ENCODE peak calls at places on chromosome 7, in ten cellular contexts. A, Q, W, E, V, D, F, L, G and P are unnamed samples.

GRCh38 chr7:130400120-130400572 is 19.9 kb downstream of the CPA1 start:
- DNase-seq in F (peak), G (no peak), Q (no peak), D (no peak), L (peak), A (no peak), E (no peak), W (no peak), V (no peak), P (no peak)

GRCh38 chr7:584122-584465 is 64.4 kb upstream of the PDGFA start:
- DNase-seq in A (no peak), L (no peak), V (peak), E (no peak), W (no peak), Q (no peak), F (no peak), G (no peak), D (no peak), P (peak)

GRCh38 chr7:42337225-42337905 is 100.4 kb upstream of the GLI3 start:
- DNase-seq in W (no peak), D (no peak), G (no peak), F (no peak), E (no peak), A (no peak), L (no peak), V (no peak), Q (no peak), P (no peak)

GRCh38 chr7:134882481-134882880 is 103.0 kb downstream of the CALD1 start:
- DNase-seq in A (no peak), D (no peak), L (no peak), E (no peak), W (no peak), V (no peak), F (no peak), G (no peak), Q (no peak), P (no peak)

GRCh38 chr7:33692956-33693355 is 212.4 kb upstream of the BMPER start:
- DNase-seq in Q (no peak), D (no peak), F (peak), L (peak), E (no peak), W (peak), G (no peak), A (no peak), V (no peak), P (no peak)

GRCh38 chr7:12444785-12445184 is 41.1 kb upstream of the VWDE start:
- DNase-seq in Q (no peak), D (no peak), A (no peak), V (no peak), E (no peak), L (no peak), W (no peak), G (no peak), F (no peak), P (no peak)

GRCh38 chr7:90276033-90276728 is 31.2 kb downstream of the CFAP69 start:
- DNase-seq in L (no peak), G (no peak), D (no peak), W (no peak), V (no peak), E (no peak), Q (no peak), F (no peak), A (no peak), P (no peak)

GRCh38 chr7:41005381-41005901 is 697.4 kb downstream of the INHBA start:
- DNase-seq in G (no peak), D (no peak), V (no peak), W (peak), L (peak), Q (no peak), E (no peak), F (peak), A (peak), P (no peak)

GRCh38 chr7:135499818-135500217 is 10.1 kb downstream of the CNOT4 start:
- DNase-seq in A (no peak), L (no peak), W (peak), V (peak), E (no peak), F (peak), D (no peak), Q (no peak), G (no peak), P (no peak)

GRCh38 chr7:36473454-36474282 is 84.0 kb downstream of the ANLN start:
- DNase-seq in Q (peak), E (no peak), G (peak), L (no peak), D (peak), V (peak), W (peak), A (no peak), F (peak), P (peak)

GRCh38 chr7:104643587-104644217 is 315.3 kb downstream of the LHFPL3 start:
- DNase-seq in A (no peak), L (no peak), F (peak), Q (no peak), G (peak), D (peak), V (peak), E (no peak), W (peak), P (no peak)